ENCODE peak calls at places on chromosomes 12 and 14, in six cellular contexts. S is HCT116, P is ovary, C is endodermal cell, M is left ventricle myocardium inferior, X is mucosa of descending colon. A is an unnamed sample.
A peak's percentile ranks its signal among the peaks of the same experiment; 100 is the strongest.

GRCh38 chr14:21852061-21852664 is 178.5 kb upstream of the OR4E1 start:
- DNase-seq in S (peak; percentile 16), P (no peak), C (peak; percentile 90), M (no peak), X (peak; percentile 65), A (peak; percentile 42)

GRCh38 chr14:38578278-38578681 is 322.4 kb upstream of the CLEC14A start:
- DNase-seq in S (no peak), P (no peak), C (peak; percentile 44), M (no peak), X (peak; percentile 2), A (peak; percentile 23)

GRCh38 chr14:94770251-94770749 is 387 bp upstream of the GSC start:
- DNase-seq in S (no peak), P (no peak), C (peak; percentile 93), M (no peak), X (no peak), A (no peak)

GRCh38 chr12:30927210-30927576 is 645 bp downstream of the TSPAN11 start:
- DNase-seq in S (no peak), P (no peak), C (no peak), M (no peak), X (no peak), A (no peak)

GRCh38 chr12:96420255-96420930 is 20.2 kb upstream of the CDK17 start:
- DNase-seq in S (no peak), P (no peak), C (no peak), M (no peak), X (no peak), A (no peak)

GRCh38 chr12:62006076-62006732 is 254.0 kb upstream of the USP15 start:
- DNase-seq in S (peak; percentile 45), P (no peak), C (peak; percentile 69), M (no peak), X (peak; percentile 16), A (peak; percentile 18)

GRCh38 chr12:121400332-121401139 is 618 bp downstream of the RNF34 start:
- DNase-seq in S (peak; percentile 22), P (no peak), C (peak; percentile 87), M (peak; percentile 25), X (peak; percentile 44), A (peak; percentile 35)

GRCh38 chr12:52243774-52244614 is 11.0 kb downstream of the KRT7 start:
- DNase-seq in S (no peak), P (peak; percentile 62), C (no peak), M (peak; percentile 51), X (peak; percentile 44), A (peak; percentile 77)

GRCh38 chr14:102799684-102800562 is 22.7 kb downstream of the TRAF3 start:
- DNase-seq in S (no peak), P (no peak), C (no peak), M (no peak), X (no peak), A (no peak)

GRCh38 chr12:105481906-105482305 is 151.4 kb downstream of the C12orf75 start:
- DNase-seq in S (no peak), P (no peak), C (no peak), M (no peak), X (no peak), A (no peak)

GRCh38 chr14:99792551-99793212 is 531 bp upstream of the EML1 start:
- DNase-seq in S (no peak), P (peak; percentile 48), C (peak; percentile 69), M (peak; percentile 39), X (peak; percentile 9), A (no peak)

GRCh38 chr12:111218499-111218898 is 150.4 kb downstream of the PHETA1 start:
- DNase-seq in S (no peak), P (no peak), C (no peak), M (no peak), X (no peak), A (no peak)

GRCh38 chr14:79370969-79371368 is 840.3 kb downstream of the DIO2 start:
- DNase-seq in S (no peak), P (no peak), C (no peak), M (no peak), X (no peak), A (no peak)

GRCh38 chr12:25241171-25242020 is 9.3 kb downstream of the KRAS start:
- DNase-seq in S (peak; percentile 18), P (no peak), C (no peak), M (no peak), X (no peak), A (no peak)

GRCh38 chr12:28060901-28061300 is 88.4 kb upstream of the PTHLH start:
- DNase-seq in S (no peak), P (no peak), C (no peak), M (no peak), X (no peak), A (no peak)

GRCh38 chr12:29039013-29039412 is 110.1 kb upstream of the FAR2 start:
- DNase-seq in S (no peak), P (no peak), C (no peak), M (no peak), X (no peak), A (peak; percentile 18)

GRCh38 chr12:117228239-117228638 is 38.0 kb upstream of the FBXO21 start:
- DNase-seq in S (no peak), P (no peak), C (no peak), M (no peak), X (no peak), A (no peak)

GRCh38 chr12:7859552-7859951 is 13.2 kb downstream of the SLC2A14 start:
- DNase-seq in S (no peak), P (no peak), C (no peak), M (no peak), X (no peak), A (no peak)

GRCh38 chr14:75440733-75441474 is 13.1 kb downstream of the JDP2 start:
- DNase-seq in S (no peak), P (peak; percentile 74), C (no peak), M (peak; percentile 48), X (no peak), A (no peak)

GRCh38 chr14:94571950-94572349 is 9.3 kb upstream of the SERPINA5 start:
- DNase-seq in S (no peak), P (peak; percentile 25), C (no peak), M (no peak), X (no peak), A (no peak)

GRCh38 chr14:89618821-89619551 is 202.0 kb upstream of the FOXN3 start:
- DNase-seq in S (peak; percentile 13), P (peak; percentile 56), C (peak; percentile 91), M (peak; percentile 73), X (peak; percentile 71), A (peak; percentile 86)

GRCh38 chr12:85825751-85826150 is 10.5 kb downstream of the RASSF9 start:
- DNase-seq in S (no peak), P (no peak), C (no peak), M (no peak), X (no peak), A (no peak)

GRCh38 chr12:54195736-54196347 is 7.1 kb upstream of the SMUG1 start:
- DNase-seq in S (no peak), P (no peak), C (no peak), M (no peak), X (no peak), A (peak; percentile 63)

GRCh38 chr12:49189731-49190314 is 943 bp upstream of the TUBA1A start:
- DNase-seq in S (no peak), P (no peak), C (no peak), M (no peak), X (no peak), A (no peak)

GRCh38 chr12:12442548-12443071 is 85.7 kb downstream of the BORCS5 start:
- DNase-seq in S (peak; percentile 12), P (no peak), C (no peak), M (no peak), X (no peak), A (no peak)

DNA sequence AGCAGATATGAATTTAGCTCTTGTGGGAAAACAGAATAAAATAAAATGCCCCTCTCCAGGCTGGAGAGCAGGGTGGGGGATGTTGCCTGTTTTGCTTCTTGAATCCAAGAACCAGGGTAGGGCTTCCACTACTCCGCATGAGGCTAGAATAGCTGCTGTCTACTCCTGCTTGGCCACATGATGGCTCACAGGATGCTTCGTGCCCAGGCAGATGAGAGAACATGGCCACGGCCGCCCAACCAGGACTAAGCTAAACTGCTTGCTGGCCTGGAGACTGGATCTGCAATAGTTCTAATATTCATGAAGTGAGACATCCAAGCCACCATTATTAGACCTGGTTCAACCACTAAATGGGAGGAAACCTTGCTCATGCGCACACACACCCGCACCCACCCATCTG is 122.2 kb upstream of the METAP2 start:
- DNase-seq in S (no peak), P (no peak), C (peak; percentile 71), M (peak; percentile 42), X (no peak), A (no peak)
- TF ChIP-seq CTCF in S (no peak), P (no peak), C (peak; percentile 58), M (peak; percentile 51), X (no peak), A (no peak)

DNA sequence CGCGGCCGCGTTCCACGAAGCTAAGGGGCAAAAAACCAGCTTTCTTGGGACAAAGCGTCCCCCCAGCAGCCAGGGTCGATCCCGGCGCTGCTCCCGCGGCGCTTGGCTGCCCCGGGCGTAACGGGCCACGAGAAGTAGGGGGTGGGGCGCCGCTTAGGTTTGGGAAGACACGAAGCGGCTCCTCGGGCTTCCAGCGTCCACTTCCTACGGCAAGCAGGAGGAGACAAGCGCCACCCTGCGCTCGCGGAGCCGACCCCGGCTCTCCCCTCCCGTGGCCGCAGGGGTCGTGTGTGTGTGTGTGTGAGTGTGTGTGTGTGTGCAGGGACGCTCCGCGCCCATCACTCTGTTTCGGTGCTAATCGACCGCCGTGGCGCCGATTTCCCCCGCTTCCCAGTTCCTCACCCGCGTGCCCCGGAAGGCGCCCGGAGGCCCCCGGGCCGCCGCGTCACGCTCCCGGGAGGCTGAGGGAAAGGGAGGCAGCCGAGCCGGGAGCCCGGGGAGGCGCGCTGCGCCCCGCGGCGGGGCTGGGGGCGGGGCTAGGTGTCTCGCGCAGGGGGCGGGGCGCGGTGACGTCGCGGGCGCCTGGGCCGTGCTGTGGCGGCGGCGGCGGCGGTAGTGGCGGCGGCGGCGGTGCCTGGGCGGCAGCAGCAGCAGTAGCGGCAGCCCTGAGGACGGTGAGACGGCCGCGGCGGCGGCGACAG is at the start of gene ERC1:
- DNase-seq in S (peak; percentile 77), P (peak; percentile 89), C (peak; percentile 95), M (peak; percentile 91), X (peak; percentile 88), A (peak; percentile 93)
- TF ChIP-seq CTCF in S (no peak), P (peak; percentile 31), C (peak; percentile 47), M (no peak), X (no peak), A (no peak)

GRCh38 chr14:33676135-33676566 is 274.7 kb downstream of the EGLN3 start:
- DNase-seq in S (peak; percentile 16), P (no peak), C (peak; percentile 90), M (peak; percentile 20), X (peak; percentile 5), A (peak; percentile 89)
- TF ChIP-seq CTCF in S (peak; percentile 54), P (no peak), C (peak; percentile 82), M (peak; percentile 57), X (no peak), A (peak; percentile 91)

DNA sequence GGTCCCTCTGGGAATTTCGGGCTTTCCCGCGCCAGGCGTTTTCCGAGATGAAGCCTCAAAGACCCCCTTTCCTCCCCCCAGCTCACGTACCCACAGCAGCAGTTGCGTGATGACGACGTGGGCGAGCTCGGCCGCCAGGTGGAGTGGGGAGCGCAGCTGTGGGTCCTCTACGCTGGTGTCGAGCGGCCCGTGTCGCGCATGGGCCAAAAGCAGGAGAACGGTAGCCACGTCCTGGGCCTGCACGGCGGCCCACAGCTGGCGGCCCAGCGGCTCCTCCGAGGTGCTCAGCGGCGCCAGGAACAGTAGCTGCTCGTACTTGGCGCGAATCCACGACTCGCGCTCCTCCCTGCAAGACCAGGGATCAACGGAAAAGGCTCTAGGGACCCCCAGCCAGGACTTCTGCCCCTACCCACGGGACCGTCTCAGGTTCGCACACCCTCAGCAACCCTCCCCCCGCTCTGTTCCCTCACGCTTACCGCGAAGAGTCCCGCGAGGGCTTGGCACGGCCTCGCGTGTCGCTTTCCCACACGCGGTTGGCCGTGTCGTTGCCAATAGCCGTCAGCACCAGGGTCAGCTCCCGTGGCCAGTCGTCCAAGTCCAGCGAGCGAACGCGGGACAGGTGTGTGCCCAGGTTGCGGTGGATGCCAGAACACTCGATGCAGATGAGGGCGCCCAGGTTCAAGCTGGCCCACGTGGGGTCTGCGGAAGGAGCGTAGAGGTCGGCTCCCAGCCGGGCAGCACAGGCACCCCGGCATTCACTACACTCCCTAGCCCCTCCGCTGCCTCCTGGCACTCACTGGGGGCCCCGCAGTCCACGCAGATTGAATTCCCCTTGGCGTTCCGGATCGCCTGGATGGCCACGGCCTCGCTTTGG is 11.4 kb downstream of the AGAP2 start:
- DNase-seq in S (no peak), P (peak; percentile 68), C (peak; percentile 84), M (peak; percentile 59), X (peak; percentile 32), A (peak; percentile 57)
- TF ChIP-seq CTCF in S (no peak), P (peak; percentile 55), C (no peak), M (peak; percentile 53), X (no peak), A (peak; percentile 34)